ENCODE peak calls at places on chromosomes 5 and 9, in five cellular contexts. One of them, this sample, is unnamed.
A peak's percentile ranks its signal among the peaks of the same experiment; 100 is the strongest.

GRCh38 chr9:89502038-89502601 is 4.2 kb upstream of the SEMA4D start:
- ATAC-seq in Right ventricle myocardium inferior: no peak
- ATAC-seq in right cardiac atrium: no peak
- ATAC-seq in activated T-cell treated with anti-CD3 and anti-CD28 coated beads, Interleukin-2, amount 50 U/mL, for 4 hours: peak; percentile 19
- ATAC-seq in activated CD8-positive, alpha-beta memory T cell treated with anti-CD3 and anti-CD28 coated beads, Interleukin-2, amount 10 ng/mL, durations not matched to agents 7 days and 5 days: peak; percentile 68
- ATAC-seq in this sample: no peak

GRCh38 chr9:127104465-127105311 is 17.7 kb downstream of the ANGPTL2 start:
- ATAC-seq in Right ventricle myocardium inferior: peak; percentile 74
- ATAC-seq in right cardiac atrium: peak; percentile 73
- ATAC-seq in activated T-cell treated with anti-CD3 and anti-CD28 coated beads, Interleukin-2, amount 50 U/mL, for 4 hours: no peak
- ATAC-seq in activated CD8-positive, alpha-beta memory T cell treated with anti-CD3 and anti-CD28 coated beads, Interleukin-2, amount 10 ng/mL, durations not matched to agents 7 days and 5 days: no peak
- ATAC-seq in this sample: no peak

GRCh38 chr5:142846402-142846801 is 76.2 kb downstream of the ARHGAP26 start:
- ATAC-seq in Right ventricle myocardium inferior: no peak
- ATAC-seq in right cardiac atrium: no peak
- ATAC-seq in activated T-cell treated with anti-CD3 and anti-CD28 coated beads, Interleukin-2, amount 50 U/mL, for 4 hours: no peak
- ATAC-seq in activated CD8-positive, alpha-beta memory T cell treated with anti-CD3 and anti-CD28 coated beads, Interleukin-2, amount 10 ng/mL, durations not matched to agents 7 days and 5 days: no peak
- ATAC-seq in this sample: no peak

GRCh38 chr5:163172540-163173337 is 264.7 kb upstream of the CCNG1 start:
- ATAC-seq in Right ventricle myocardium inferior: no peak
- ATAC-seq in right cardiac atrium: no peak
- ATAC-seq in activated T-cell treated with anti-CD3 and anti-CD28 coated beads, Interleukin-2, amount 50 U/mL, for 4 hours: no peak
- ATAC-seq in activated CD8-positive, alpha-beta memory T cell treated with anti-CD3 and anti-CD28 coated beads, Interleukin-2, amount 10 ng/mL, durations not matched to agents 7 days and 5 days: no peak
- ATAC-seq in this sample: no peak

GRCh38 chr9:130518943-130519772 is 60.2 kb upstream of the FUBP3 start:
- ATAC-seq in Right ventricle myocardium inferior: no peak
- ATAC-seq in right cardiac atrium: peak; percentile 20
- ATAC-seq in activated T-cell treated with anti-CD3 and anti-CD28 coated beads, Interleukin-2, amount 50 U/mL, for 4 hours: no peak
- ATAC-seq in activated CD8-positive, alpha-beta memory T cell treated with anti-CD3 and anti-CD28 coated beads, Interleukin-2, amount 10 ng/mL, durations not matched to agents 7 days and 5 days: no peak
- ATAC-seq in this sample: no peak

GRCh38 chr5:120062515-120062917 is 401.6 kb upstream of the PRR16 start:
- ATAC-seq in Right ventricle myocardium inferior: no peak
- ATAC-seq in right cardiac atrium: no peak
- ATAC-seq in activated T-cell treated with anti-CD3 and anti-CD28 coated beads, Interleukin-2, amount 50 U/mL, for 4 hours: no peak
- ATAC-seq in activated CD8-positive, alpha-beta memory T cell treated with anti-CD3 and anti-CD28 coated beads, Interleukin-2, amount 10 ng/mL, durations not matched to agents 7 days and 5 days: no peak
- ATAC-seq in this sample: no peak

GRCh38 chr9:77712533-77713130 is 64.5 kb upstream of the GNA14 start:
- ATAC-seq in Right ventricle myocardium inferior: no peak
- ATAC-seq in right cardiac atrium: no peak
- ATAC-seq in activated T-cell treated with anti-CD3 and anti-CD28 coated beads, Interleukin-2, amount 50 U/mL, for 4 hours: peak; percentile 27
- ATAC-seq in activated CD8-positive, alpha-beta memory T cell treated with anti-CD3 and anti-CD28 coated beads, Interleukin-2, amount 10 ng/mL, durations not matched to agents 7 days and 5 days: no peak
- ATAC-seq in this sample: no peak

GRCh38 chr9:96160168-96160567 is 141.8 kb downstream of the HSD17B3 start:
- ATAC-seq in Right ventricle myocardium inferior: no peak
- ATAC-seq in right cardiac atrium: no peak
- ATAC-seq in activated T-cell treated with anti-CD3 and anti-CD28 coated beads, Interleukin-2, amount 50 U/mL, for 4 hours: no peak
- ATAC-seq in activated CD8-positive, alpha-beta memory T cell treated with anti-CD3 and anti-CD28 coated beads, Interleukin-2, amount 10 ng/mL, durations not matched to agents 7 days and 5 days: no peak
- ATAC-seq in this sample: no peak

GRCh38 chr9:111632051-111632450 is 917 bp downstream of the DNAJC25 start:
- ATAC-seq in Right ventricle myocardium inferior: no peak
- ATAC-seq in right cardiac atrium: no peak
- ATAC-seq in activated T-cell treated with anti-CD3 and anti-CD28 coated beads, Interleukin-2, amount 50 U/mL, for 4 hours: no peak
- ATAC-seq in activated CD8-positive, alpha-beta memory T cell treated with anti-CD3 and anti-CD28 coated beads, Interleukin-2, amount 10 ng/mL, durations not matched to agents 7 days and 5 days: no peak
- ATAC-seq in this sample: no peak

GRCh38 chr5:176674799-176675198 is 27.5 kb downstream of the TSPAN17 start:
- ATAC-seq in Right ventricle myocardium inferior: no peak
- ATAC-seq in right cardiac atrium: no peak
- ATAC-seq in activated T-cell treated with anti-CD3 and anti-CD28 coated beads, Interleukin-2, amount 50 U/mL, for 4 hours: no peak
- ATAC-seq in activated CD8-positive, alpha-beta memory T cell treated with anti-CD3 and anti-CD28 coated beads, Interleukin-2, amount 10 ng/mL, durations not matched to agents 7 days and 5 days: no peak
- ATAC-seq in this sample: no peak